ENCODE peak calls at places on chromosomes 4 and X, in six cellular contexts. Z, U, C, J, V and R are unnamed samples.

GRCh38 chr4:41303372-41304118 is 46.8 kb downstream of the UCHL1 start:
- DNase-seq in V (no peak), C (no peak), U (no peak), J (no peak), Z (no peak), R (no peak)

GRCh38 chr4:42638993-42639392 is 17.9 kb downstream of the ATP8A1 start:
- DNase-seq in V (peak), U (no peak), C (no peak), J (no peak), Z (no peak), R (no peak)

GRCh38 chr4:77146426-77147399 is 10.3 kb upstream of the CCNG2 start:
- DNase-seq in Z (no peak), V (peak), J (no peak), C (no peak), U (no peak), R (no peak)

GRCh38 chr4:173211222-173211621 is 42.6 kb downstream of the GALNT7 start:
- DNase-seq in U (no peak), J (no peak), Z (no peak), V (no peak), C (no peak), R (no peak)

GRCh38 chr4:183158062-183158461 is 59.0 kb downstream of the WWC2 start:
- DNase-seq in U (no peak), J (no peak), V (peak), Z (no peak), C (no peak), R (no peak)

GRCh38 chrX:154365052-154365600 is 9.3 kb downstream of the FLNA start:
- DNase-seq in J (no peak), V (no peak), U (no peak), C (no peak), Z (no peak), R (no peak)

GRCh38 chr4:169410839-169411770 is 140.3 kb upstream of the SH3RF1 start:
- DNase-seq in U (no peak), C (no peak), V (peak), Z (peak), J (no peak), R (no peak)

GRCh38 chr4:13248621-13249298 is 235.4 kb downstream of the RAB28 start:
- DNase-seq in U (no peak), J (no peak), V (peak), Z (no peak), C (no peak), R (no peak)

GRCh38 chrX:156005144-156005543 is 7.6 kb downstream of the IL9R start:
- DNase-seq in U (peak), V (no peak), C (no peak), Z (no peak), J (no peak), R (no peak)

GRCh38 chrX:19855700-19856381 is 31.6 kb downstream of the SH3KBP1 start:
- DNase-seq in J (no peak), C (no peak), V (no peak), U (no peak), Z (no peak), R (no peak)

GRCh38 chrX:9130031-9130430 is 96.1 kb upstream of the FAM9B start:
- DNase-seq in C (peak), Z (peak), U (no peak), V (no peak), J (no peak), R (no peak)

GRCh38 chr4:119206178-119206577 is 6.3 kb upstream of the USP53 start:
- DNase-seq in J (no peak), V (no peak), U (no peak), C (no peak), Z (no peak), R (no peak)

GRCh38 chr4:95701500-95701899 is 138.4 kb upstream of the PDHA2 start:
- DNase-seq in V (no peak), U (no peak), Z (no peak), J (no peak), C (no peak), R (no peak)

GRCh38 chrX:40108959-40109287 is 11.2 kb upstream of the BCOR start:
- DNase-seq in U (peak), V (peak), C (peak), Z (peak), J (peak), R (peak)

GRCh38 chr4:99968330-99968729 is 18.3 kb upstream of the H2AZ1 start:
- DNase-seq in Z (no peak), J (no peak), U (no peak), C (no peak), V (no peak), R (no peak)

GRCh38 chr4:122341906-122342305 is 36.9 kb upstream of the ADAD1 start:
- DNase-seq in V (no peak), J (no peak), C (no peak), Z (no peak), U (no peak), R (no peak)

GRCh38 chr4:43456383-43456782 is 563.9 kb downstream of the GRXCR1 start:
- DNase-seq in U (no peak), Z (no peak), V (no peak), C (no peak), J (no peak), R (no peak)

GRCh38 chrX:73916931-73917657 is 354.1 kb downstream of the CHIC1 start:
- DNase-seq in C (no peak), U (no peak), V (no peak), Z (no peak), J (no peak), R (no peak)

GRCh38 chr4:109211671-109212070 is 90.8 kb downstream of the COL25A1 start:
- DNase-seq in J (no peak), V (no peak), U (no peak), Z (no peak), C (no peak), R (no peak)

GRCh38 chrX:20015945-20016617 is 25.2 kb upstream of the BCLAF3 start:
- DNase-seq in U (no peak), V (no peak), Z (no peak), J (no peak), C (no peak), R (no peak)

GRCh38 chr4:99103166-99103565 is 14.6 kb upstream of the ADH5 start:
- DNase-seq in U (no peak), C (no peak), V (no peak), J (no peak), Z (no peak), R (no peak)

GRCh38 chr4:26023191-26023972 is 109.4 kb downstream of the SMIM20 start:
- DNase-seq in C (no peak), V (no peak), U (no peak), Z (no peak), J (no peak), R (no peak)

GRCh38 chr4:4752576-4753401 is 106.7 kb upstream of the MSX1 start:
- DNase-seq in J (no peak), C (no peak), Z (no peak), U (peak), V (no peak), R (no peak)

GRCh38 chrX:40501456-40501855 is 79.3 kb upstream of the ATP6AP2 start:
- DNase-seq in Z (no peak), J (no peak), V (no peak), U (no peak), C (no peak), R (no peak)

GRCh38 chr4:16024009-16024408 is 59.8 kb downstream of the PROM1 start:
- DNase-seq in V (no peak), C (no peak), U (no peak), J (no peak), Z (no peak), R (no peak)

GRCh38 chr4:155974476-155974749 is 20.7 kb upstream of the CTSO start:
- DNase-seq in J (no peak), V (no peak), Z (no peak), U (no peak), C (no peak), R (no peak)

GRCh38 chrX:80578518-80579105 is 158.4 kb downstream of the TENT5D start:
- DNase-seq in Z (no peak), V (peak), U (no peak), C (no peak), J (peak), R (no peak)

GRCh38 chrX:154091678-154092077 is 5.8 kb downstream of the MECP2 start:
- DNase-seq in C (no peak), Z (no peak), J (no peak), U (no peak), V (no peak), R (no peak)

GRCh38 chr4:153126137-153126536 is 78.1 kb upstream of the TRIM2 start:
- DNase-seq in J (no peak), V (no peak), Z (no peak), C (no peak), U (no peak), R (no peak)

GRCh38 chr4:56907009-56907408 is 691 bp upstream of the REST start:
- DNase-seq in V (no peak), J (no peak), U (no peak), Z (no peak), C (no peak), R (no peak)

GRCh38 chrX:19799319-19800182 is 87.8 kb downstream of the SH3KBP1 start:
- DNase-seq in V (peak), Z (no peak), J (peak), C (no peak), U (no peak), R (peak)

GRCh38 chr4:86155766-86156165 is 204.1 kb downstream of the MAPK10 start:
- DNase-seq in V (no peak), Z (no peak), C (no peak), J (no peak), U (no peak), R (no peak)

GRCh38 chrX:154546354-154547244 is at the start of gene G6PD:
- DNase-seq in U (peak), Z (peak), J (peak), V (no peak), C (peak), R (peak)

GRCh38 chrX:113392355-113392754 is 551.7 kb upstream of the AMOT start:
- DNase-seq in Z (no peak), C (no peak), J (no peak), U (peak), V (no peak), R (no peak)